ENCODE peak calls at places on chromosomes 1 and 21, in ten cellular contexts. U is mammary epithelial cell, E is EH, K is HCT116, J is OCI-M1, B is iris pigment epithelial cell, Y is COR-L47, N is fibroblast of pulmonary artery, Q is A673, S is non-pigmented ciliary epithelial cell. V is an unnamed sample.

GRCh38 chr1:156583821-156584622 is 4.5 kb downstream of the TTC24 start:
- DNase-seq in U (peak), E (peak), K (peak), J (peak), B (peak), Y (peak), N (peak), Q (peak), S (peak), V (peak)

GRCh38 chr1:240098534-240098933 is 6.9 kb downstream of the FMN2 start:
- DNase-seq in U (no peak), E (peak), K (no peak), J (no peak), B (no peak), Y (no peak), N (no peak), Q (no peak), S (no peak), V (no peak)

GRCh38 chr1:41666991-41667631 is 182.6 kb upstream of the EDN2 start:
- DNase-seq in U (peak), E (peak), K (no peak), J (no peak), B (no peak), Y (peak), N (no peak), Q (no peak), S (no peak), V (peak)

GRCh38 chr21:30097791-30098190 is 68.8 kb downstream of the CLDN17 start:
- DNase-seq in U (no peak), E (no peak), K (no peak), J (no peak), B (no peak), Y (no peak), N (no peak), Q (no peak), S (no peak), V (no peak)

GRCh38 chr1:25740071-25740470 is 59.9 kb upstream of the SELENON start:
- DNase-seq in U (no peak), E (no peak), K (no peak), J (no peak), B (no peak), Y (no peak), N (no peak), Q (no peak), S (no peak), V (no peak)

GRCh38 chr1:67536957-67537646 is 106.9 kb upstream of the SERBP1 start:
- DNase-seq in U (no peak), E (no peak), K (no peak), J (no peak), B (no peak), Y (no peak), N (no peak), Q (no peak), S (no peak), V (no peak)

GRCh38 chr1:113677250-113678158 is 81.8 kb downstream of the PHTF1 start:
- DNase-seq in U (peak), E (peak), K (peak), J (peak), B (peak), Y (peak), N (peak), Q (peak), S (peak), V (peak)

GRCh38 chr1:243287652-243288051 is 31.8 kb downstream of the SDCCAG8 start:
- DNase-seq in U (peak), E (peak), K (no peak), J (peak), B (peak), Y (no peak), N (peak), Q (peak), S (peak), V (no peak)

GRCh38 chr1:78627321-78627720 is 7.1 kb downstream of the IFI44L start:
- DNase-seq in U (peak), E (peak), K (no peak), J (no peak), B (peak), Y (no peak), N (no peak), Q (no peak), S (no peak), V (no peak)

GRCh38 chr1:34711936-34712688 is 42.7 kb upstream of the GJB5 start:
- DNase-seq in U (no peak), E (no peak), K (no peak), J (no peak), B (no peak), Y (no peak), N (no peak), Q (no peak), S (no peak), V (no peak)

GRCh38 chr1:189619682-189620332 is 857.9 kb downstream of the BRINP3 start:
- DNase-seq in U (peak), E (no peak), K (peak), J (no peak), B (peak), Y (peak), N (peak), Q (peak), S (peak), V (no peak)

GRCh38 chr1:31170486-31170735 is 69.3 kb downstream of the NKAIN1 start:
- DNase-seq in U (no peak), E (no peak), K (no peak), J (no peak), B (no peak), Y (no peak), N (no peak), Q (no peak), S (no peak), V (no peak)

GRCh38 chr1:47963093-47963492 is 34.1 kb downstream of the TRABD2B start:
- DNase-seq in U (no peak), E (no peak), K (no peak), J (no peak), B (no peak), Y (no peak), N (no peak), Q (no peak), S (no peak), V (no peak)

GRCh38 chr1:9849691-9850441 is 26.1 kb upstream of the CLSTN1 start:
- DNase-seq in U (no peak), E (no peak), K (no peak), J (peak), B (no peak), Y (peak), N (no peak), Q (no peak), S (no peak), V (no peak)

GRCh38 chr1:80023366-80023765 is 1016.8 kb upstream of the ADGRL4 start:
- DNase-seq in U (peak), E (no peak), K (no peak), J (no peak), B (no peak), Y (no peak), N (no peak), Q (no peak), S (no peak), V (no peak)

GRCh38 chr21:16194851-16195251 is 465.1 kb downstream of the USP25 start:
- DNase-seq in U (peak), E (peak), K (no peak), J (peak), B (peak), Y (no peak), N (peak), Q (no peak), S (no peak), V (no peak)

GRCh38 chr1:111904478-111905218 is 84.8 kb downstream of the KCND3 start:
- DNase-seq in U (no peak), E (peak), K (no peak), J (no peak), B (no peak), Y (peak), N (no peak), Q (peak), S (no peak), V (no peak)

V was measured in central memory CD4-positive, alpha-beta T cell.